ENCODE peak calls at places on chromosomes 1 and 21, in six cellular contexts. Q is fibroblast of pulmonary artery; P is stimulated activated CD8-positive, alpha-beta memory T cell treated with anti-CD3 and anti-CD28 coated beads, Interleukin-7, amount 100 ng/mL, for 1 hour; O is EH; F is thoracic aorta; H is tibial artery. T is an unnamed sample.

GRCh38 chr1:178649582-178650350 is 75.3 kb upstream of the RALGPS2 start:
- DNase-seq in Q (no peak), P (no peak), O (peak), F (no peak), H (no peak), T (peak)

GRCh38 chr1:6033986-6034749 is 11.5 kb upstream of the KCNAB2 start:
- DNase-seq in O (peak), P (no peak), Q (peak), F (no peak), H (no peak), T (no peak)

GRCh38 chr1:78240755-78241154 is 195.0 kb downstream of the GIPC2 start:
- DNase-seq in H (no peak), P (no peak), F (no peak), O (peak), Q (no peak), T (no peak)

GRCh38 chr1:155598842-155599331 is 11.1 kb upstream of the MSTO1 start:
- DNase-seq in O (peak), F (no peak), P (no peak), Q (peak), H (no peak), T (peak)

GRCh38 chr21:45455321-45456013 is 50.5 kb downstream of the COL18A1 start:
- DNase-seq in O (peak), H (no peak), P (no peak), F (no peak), Q (peak), T (peak)

GRCh38 chr1:113981962-113982931 is 3.0 kb downstream of the OLFML3 start:
- DNase-seq in F (peak), Q (peak), P (no peak), H (peak), O (peak), T (peak)

GRCh38 chr21:45448810-45449657 is 44.1 kb downstream of the COL18A1 start:
- DNase-seq in P (no peak), O (no peak), Q (no peak), H (no peak), F (no peak), T (no peak)

GRCh38 chr1:67333603-67334002 is 25.9 kb downstream of the IL12RB2 start:
- DNase-seq in H (no peak), Q (no peak), O (no peak), P (no peak), F (no peak), T (no peak)

GRCh38 chr21:41431788-41432548 is 5.9 kb downstream of the MX1 start:
- DNase-seq in O (no peak), P (no peak), H (no peak), Q (no peak), F (no peak), T (no peak)

GRCh38 chr1:205936846-205937707 is 6.2 kb downstream of the SLC26A9 start:
- DNase-seq in F (no peak), P (no peak), Q (peak), H (no peak), O (peak), T (peak)

GRCh38 chr1:181855380-181855779 is 206.1 kb downstream of the ZNF648 start:
- DNase-seq in F (no peak), P (no peak), Q (no peak), H (no peak), O (no peak), T (no peak)

GRCh38 chr1:109386054-109386717 is 11.5 kb downstream of the SORT1 start:
- DNase-seq in O (no peak), P (no peak), Q (no peak), H (no peak), F (no peak), T (no peak)

GRCh38 chr1:60573121-60573520 is 499.6 kb upstream of the C1orf87 start:
- DNase-seq in H (no peak), P (no peak), Q (peak), O (peak), F (no peak), T (peak)

GRCh38 chr1:159173303-159173702 is 1.9 kb downstream of the CADM3 start:
- DNase-seq in O (no peak), Q (no peak), F (no peak), P (no peak), H (no peak), T (no peak)

GRCh38 chr1:30677471-30677870 is 45.9 kb downstream of the MATN1 start:
- DNase-seq in P (no peak), O (no peak), Q (no peak), H (no peak), F (no peak), T (no peak)

GRCh38 chr1:94285026-94285654 is 47.8 kb upstream of the ARHGAP29 start:
- DNase-seq in O (peak), Q (no peak), H (no peak), F (no peak), P (no peak), T (no peak)

GRCh38 chr1:160724445-160725242 is 13.0 kb upstream of the CD48 start:
- DNase-seq in F (no peak), Q (no peak), H (no peak), P (no peak), O (no peak), T (no peak)

GRCh38 chr21:33286600-33287456 is 20.7 kb downstream of the IL10RB start:
- DNase-seq in P (no peak), H (no peak), O (peak), Q (peak), F (no peak), T (peak)

GRCh38 chr1:111690306-111690617 is 48.9 kb downstream of the INKA2 start:
- DNase-seq in H (peak), O (peak), F (peak), Q (peak), P (no peak), T (peak)

GRCh38 chr1:205519541-205520131 is 15.2 kb downstream of the CDK18 start:
- DNase-seq in P (no peak), Q (no peak), O (peak), F (no peak), H (no peak), T (peak)

GRCh38 chr1:210413951-210414350 is 85.2 kb downstream of the HHAT start:
- DNase-seq in O (peak), F (no peak), H (no peak), P (no peak), Q (no peak), T (no peak)

GRCh38 chr21:33357177-33357576 is 32.4 kb downstream of the IFNAR1 start:
- DNase-seq in H (no peak), Q (no peak), O (no peak), P (no peak), F (no peak), T (no peak)

GRCh38 chr1:68145418-68146126 is 86.8 kb downstream of the WLS start:
- DNase-seq in O (no peak), H (no peak), F (no peak), Q (no peak), P (no peak), T (no peak)

GRCh38 chr1:27038020-27038419 is 25.4 kb upstream of the TENT5B start:
- DNase-seq in O (no peak), H (no peak), Q (no peak), P (no peak), F (no peak), T (no peak)

GRCh38 chr1:214920337-214920736 is 162.2 kb upstream of the KCNK2 start:
- DNase-seq in P (no peak), O (no peak), Q (no peak), F (no peak), H (no peak), T (no peak)

GRCh38 chr21:25501996-25502665 is 105.2 kb downstream of the MRPL39 start:
- DNase-seq in Q (no peak), O (no peak), H (no peak), P (no peak), F (no peak), T (no peak)

GRCh38 chr21:45603481-45603880 is 40.0 kb upstream of the PCBP3 start:
- DNase-seq in O (no peak), H (no peak), P (no peak), Q (no peak), F (no peak), T (no peak)

GRCh38 chr1:91716339-91716738 is 169.6 kb downstream of the TGFBR3 start:
- DNase-seq in H (no peak), Q (no peak), F (no peak), O (no peak), P (no peak), T (no peak)

GRCh38 chr1:204320413-204320812 is 39.3 kb downstream of the PLEKHA6 start:
- DNase-seq in F (no peak), P (no peak), H (no peak), Q (peak), O (peak), T (peak)

GRCh38 chr1:157470276-157470675 is 82.0 kb downstream of the FCRL5 start:
- DNase-seq in F (no peak), P (no peak), H (no peak), Q (no peak), O (no peak), T (no peak)

T was measured in fibroblast of villous mesenchyme.